ENCODE peak calls at places on chromosomes 13 and 19, in seven cellular contexts. C, M, F, Q, T, I and S are unnamed samples.

GRCh38 chr13:82867284-82867683 is 1015.0 kb downstream of the SLITRK1 start:
- DNase-seq in C (no peak), F (no peak), Q (no peak), T (no peak), M (no peak), I (no peak), S (no peak)

GRCh38 chr19:11152318-11153062 is 3.1 kb downstream of the SPC24 start:
- DNase-seq in F (peak; percentile 72), Q (peak; percentile 87), I (no peak), M (peak; percentile 73), C (peak; percentile 87), T (no peak), S (no peak)

GRCh38 chr19:11456659-11457058 is 21.2 kb downstream of the PRKCSH start:
- DNase-seq in C (no peak), T (no peak), M (no peak), Q (no peak), I (no peak), F (no peak), S (no peak)

GRCh38 chr13:33033361-33033812 is 17.2 kb downstream of the KL start:
- DNase-seq in M (no peak), C (no peak), Q (no peak), I (peak; percentile 22), T (no peak), F (no peak), S (no peak)

GRCh38 chr19:28424662-28425430 is 788.1 kb downstream of the UQCRFS1 start:
- DNase-seq in C (no peak), I (no peak), Q (no peak), T (no peak), F (no peak), M (no peak), S (no peak)

GRCh38 chr19:46031781-46032596 is 8.8 kb downstream of the IGFL4 start:
- DNase-seq in C (no peak), M (no peak), T (no peak), I (no peak), F (no peak), Q (no peak), S (no peak)

GRCh38 chr13:106887686-106888085 is 319.7 kb upstream of the ARGLU1 start:
- DNase-seq in M (no peak), F (no peak), C (no peak), T (no peak), Q (no peak), I (no peak), S (no peak)

GRCh38 chr13:23087884-23088283 is 92.9 kb upstream of the SGCG start:
- DNase-seq in C (no peak), F (no peak), T (peak; percentile 83), Q (no peak), M (peak; percentile 31), I (peak; percentile 14), S (peak; percentile 42)

GRCh38 chr19:33293255-33294057 is 8.9 kb downstream of the CEBPA start:
- DNase-seq in Q (no peak), F (no peak), T (no peak), I (no peak), M (peak; percentile 68), C (peak; percentile 32), S (no peak)

GRCh38 chr13:59531571-59532091 is 632.1 kb downstream of the DIAPH3 start:
- DNase-seq in Q (peak; percentile 83), F (peak; percentile 85), C (peak; percentile 25), M (peak; percentile 64), I (peak; percentile 74), T (peak; percentile 87), S (peak; percentile 77)

GRCh38 chr13:30585748-30586262 is 31.9 kb upstream of the USPL1 start:
- DNase-seq in T (no peak), F (no peak), M (no peak), Q (no peak), I (no peak), C (no peak), S (no peak)

GRCh38 chr19:19053508-19054314 is 10.1 kb upstream of the SLC25A42 start:
- DNase-seq in C (peak; percentile 62), T (peak; percentile 90), I (no peak), M (peak; percentile 65), Q (no peak), F (peak; percentile 76), S (peak; percentile 79)

GRCh38 chr13:28679628-28680027 is 20.7 kb downstream of the POMP start:
- DNase-seq in F (no peak), C (no peak), T (no peak), M (no peak), I (peak; percentile 49), Q (no peak), S (no peak)

GRCh38 chr13:55087085-55087484 is 2053.6 kb upstream of the PRR20A start:
- DNase-seq in M (no peak), C (no peak), F (no peak), I (no peak), T (peak; percentile 62), Q (no peak), S (no peak)

DNA sequence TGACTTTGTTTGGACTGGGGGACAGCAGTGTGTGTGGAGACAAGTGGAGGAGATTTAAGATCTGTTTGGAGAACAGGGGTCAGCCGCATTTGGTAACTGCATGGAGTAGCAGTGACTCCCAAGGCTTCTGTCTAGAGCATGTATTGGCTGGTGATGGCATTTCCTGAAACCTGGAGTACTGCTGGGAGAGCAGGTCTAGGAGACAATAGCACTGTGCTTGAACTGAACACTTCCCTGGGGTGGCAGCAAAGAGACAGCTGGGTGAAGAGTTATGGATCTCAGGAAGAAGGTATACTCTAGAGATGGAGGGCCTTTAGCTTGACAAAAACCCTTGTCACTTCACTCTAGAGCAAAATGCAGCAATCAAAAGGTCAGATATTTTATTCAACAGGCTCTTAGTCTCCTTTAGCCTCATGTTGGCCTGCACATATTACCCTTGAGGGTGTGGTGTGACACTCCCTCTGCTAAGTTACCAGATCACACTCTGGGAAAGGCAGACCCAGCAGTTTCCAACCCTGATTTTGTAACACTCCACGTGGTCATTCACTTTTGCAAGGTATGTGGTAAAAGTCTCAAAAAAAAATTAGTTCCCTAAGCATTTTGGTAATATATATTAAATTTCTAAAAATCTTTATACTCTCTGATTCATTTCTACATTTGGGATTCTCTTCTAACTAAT is 70.2 kb downstream of the DHRS12 start:
- DNase-seq in T (no peak), M (no peak), I (no peak), Q (no peak), F (no peak), C (no peak), S (no peak)
- H3K4me1 ChIP-seq in T (no peaks in the 10 kb centered on the region), M (no peaks in the 10 kb centered on the region), I (peaks cover 13% of the 10 kb centered on the region), Q (peaks cover 37% of the 10 kb centered on the region), F (peaks cover 22% of the 10 kb centered on the region), C (no peaks in the 10 kb centered on the region), S (peaks cover 5% of the 10 kb centered on the region)

GRCh38 chr19:47230122-47230920 is 678 bp downstream of the BBC3 start:
- DNase-seq in M (peak; percentile 85), T (peak; percentile 90), Q (peak; percentile 58), F (peak; percentile 77), C (peak; percentile 76), I (no peak), S (peak; percentile 69)

GRCh38 chr19:47228937-47229673 is 1.9 kb downstream of the BBC3 start:
- DNase-seq in C (no peak), I (no peak), M (peak; percentile 58), F (no peak), T (peak; percentile 62), Q (peak; percentile 45), S (peak; percentile 29)

GRCh38 chr19:47230921-47231214 is at the start of gene BBC3:
- DNase-seq in F (no peak), Q (no peak), C (no peak), I (no peak), T (no peak), M (no peak), S (no peak)

GRCh38 chr19:47228168-47228936 is 2.6 kb downstream of the BBC3 start:
- DNase-seq in C (peak; percentile 61), T (peak; percentile 80), I (no peak), F (peak; percentile 52), Q (peak; percentile 46), M (peak; percentile 51), S (peak; percentile 43)

GRCh38 chr19:47229674-47230121 is 1.3 kb downstream of the BBC3 start:
- DNase-seq in C (no peak), Q (no peak), T (peak; percentile 73), F (no peak), I (no peak), M (peak; percentile 59), S (no peak)
- H3K4me3 ChIP-seq in C (peak overlapping the region; percentile 100), Q (peak overlapping the region; percentile 82), T (peak overlapping the region; percentile 95), F (peak overlapping the region; percentile 99), I (peak overlapping the region; percentile 83), M (peak overlapping the region; percentile 95), S (peak overlapping the region; percentile 78)

GRCh38 chr19:1238373-1239303 is 833 bp upstream of the CBARP start:
- DNase-seq in T (peak; percentile 62), I (no peak), Q (no peak), C (peak; percentile 37), F (no peak), M (no peak), S (no peak)
- H3K4me1 ChIP-seq in T (no peaks in the 10 kb centered on the region), I (peaks cover 16% of the 10 kb centered on the region), Q (peaks cover 62% of the 10 kb centered on the region), C (no peaks in the 10 kb centered on the region), F (peaks cover 62% of the 10 kb centered on the region), M (peaks cover 15% of the 10 kb centered on the region), S (peaks cover 3% of the 10 kb centered on the region)

GRCh38 chr19:2865334-2866221 is 1.6 kb upstream of the ZNF556 start:
- DNase-seq in Q (no peak), M (no peak), F (no peak), T (no peak), C (no peak), I (no peak), S (no peak)

GRCh38 chr19:2869618-2870017 is 2.5 kb downstream of the ZNF556 start:
- DNase-seq in M (no peak), C (no peak), I (no peak), Q (no peak), T (no peak), F (no peak), S (no peak)

GRCh38 chr19:2863818-2864217 is 3.3 kb upstream of the ZNF556 start:
- DNase-seq in F (no peak), T (no peak), M (no peak), C (no peak), Q (no peak), I (no peak), S (no peak)

GRCh38 chr19:2866495-2867024 is 575 bp upstream of the ZNF556 start:
- DNase-seq in F (no peak), M (no peak), I (no peak), Q (no peak), C (no peak), T (no peak), S (no peak)

DNA sequence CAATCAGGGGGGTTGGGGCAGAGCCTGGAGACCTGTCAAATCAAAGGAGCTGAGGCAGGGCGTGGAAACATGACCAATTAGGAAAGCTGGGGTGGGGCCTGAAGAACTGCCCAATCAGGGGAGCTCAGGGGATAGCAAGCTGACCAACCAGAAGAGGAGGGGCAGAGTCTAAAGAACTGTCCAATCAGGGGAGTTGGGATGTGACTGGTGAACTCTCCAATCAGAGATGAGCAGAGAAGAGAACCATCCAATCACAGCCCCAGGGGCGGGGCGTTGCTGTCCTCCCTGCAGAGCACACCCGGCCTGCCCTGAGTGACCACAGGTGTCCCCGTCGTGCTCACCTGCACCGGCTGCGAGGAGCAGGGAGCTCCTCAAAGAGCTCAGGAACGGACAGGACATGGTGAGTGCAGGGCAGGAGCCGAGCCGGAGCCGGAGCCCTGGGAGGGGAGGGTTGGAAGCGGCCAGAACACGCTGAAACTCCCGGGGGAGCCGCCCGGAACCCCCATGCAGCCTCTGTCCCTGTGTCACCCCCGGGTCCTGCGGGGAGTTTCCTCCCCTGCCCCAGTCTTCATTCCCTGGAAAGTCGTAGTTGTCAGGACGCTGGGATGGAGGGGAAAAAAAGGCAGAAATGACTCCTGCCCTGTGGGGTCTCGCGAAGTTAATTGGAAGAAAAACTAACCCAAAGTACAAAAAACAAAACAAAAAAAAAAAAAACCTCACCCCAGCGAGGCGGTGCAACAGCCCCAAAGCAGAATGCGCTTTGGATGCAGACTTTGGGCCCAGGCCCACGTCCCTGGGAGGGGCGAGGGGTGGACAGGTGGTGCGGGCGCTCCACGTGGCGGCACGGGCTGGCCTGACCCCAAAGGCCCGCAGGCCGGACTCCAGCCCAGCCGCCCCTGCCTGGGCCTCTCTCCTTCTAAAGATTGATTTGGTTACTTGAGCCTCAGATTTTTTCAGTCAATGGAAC is at the start of gene ZNF556:
- DNase-seq in T (peak; percentile 47), Q (no peak), F (no peak), C (no peak), M (no peak), I (no peak), S (peak; percentile 98)
- H3K4me3 ChIP-seq in T (no peak within 1 kb of the TSS), Q (no peak within 1 kb of the TSS), F (no peak within 1 kb of the TSS), C (peak within 1 kb of the TSS; percentile 40), M (no peak within 1 kb of the TSS), I (no peak within 1 kb of the TSS), S (peak within 1 kb of the TSS; percentile 65)